ENCODE peak calls at places on chromosomes 3 and 15, in six cellular contexts. One of them, this sample, is unnamed.

GRCh38 chr3:27311400-27311799 is 57.8 kb downstream of the NEK10 start:
- DNase-seq in A172: peak
- DNase-seq in RWPE1: peak
- DNase-seq in amniotic stem cell: peak
- DNase-seq in nephron progenitor cell: no peak
- DNase-seq in left cardiac atrium: no peak
- DNase-seq in this sample: peak

GRCh38 chr3:14369675-14370669 is 32.4 kb upstream of the SLC6A6 start:
- DNase-seq in A172: peak
- DNase-seq in RWPE1: no peak
- DNase-seq in amniotic stem cell: no peak
- DNase-seq in nephron progenitor cell: no peak
- DNase-seq in left cardiac atrium: peak
- DNase-seq in this sample: no peak

GRCh38 chr3:127000128-127000527 is 17.2 kb downstream of the PLXNA1 start:
- DNase-seq in A172: no peak
- DNase-seq in RWPE1: no peak
- DNase-seq in amniotic stem cell: no peak
- DNase-seq in nephron progenitor cell: no peak
- DNase-seq in left cardiac atrium: no peak
- DNase-seq in this sample: no peak

GRCh38 chr3:110881069-110881468 is 190.5 kb upstream of the NECTIN3 start:
- DNase-seq in A172: peak
- DNase-seq in RWPE1: peak
- DNase-seq in amniotic stem cell: no peak
- DNase-seq in nephron progenitor cell: no peak
- DNase-seq in left cardiac atrium: peak
- DNase-seq in this sample: no peak

GRCh38 chr3:46910166-46910760 is 32.7 kb downstream of the PTH1R start:
- DNase-seq in A172: no peak
- DNase-seq in RWPE1: no peak
- DNase-seq in amniotic stem cell: no peak
- DNase-seq in nephron progenitor cell: no peak
- DNase-seq in left cardiac atrium: peak
- DNase-seq in this sample: no peak

GRCh38 chr3:110397115-110397514 is 674.5 kb upstream of the NECTIN3 start:
- DNase-seq in A172: no peak
- DNase-seq in RWPE1: no peak
- DNase-seq in amniotic stem cell: no peak
- DNase-seq in nephron progenitor cell: no peak
- DNase-seq in left cardiac atrium: no peak
- DNase-seq in this sample: no peak

GRCh38 chr15:74136584-74137543 is 6.5 kb downstream of the ISLR2 start:
- DNase-seq in A172: peak
- DNase-seq in RWPE1: no peak
- DNase-seq in amniotic stem cell: no peak
- DNase-seq in nephron progenitor cell: no peak
- DNase-seq in left cardiac atrium: peak
- DNase-seq in this sample: no peak

GRCh38 chr3:58164199-58164879 is 46.4 kb downstream of the DNASE1L3 start:
- DNase-seq in A172: peak
- DNase-seq in RWPE1: no peak
- DNase-seq in amniotic stem cell: no peak
- DNase-seq in nephron progenitor cell: no peak
- DNase-seq in left cardiac atrium: peak
- DNase-seq in this sample: no peak

GRCh38 chr15:87609474-87609873 is 647.1 kb downstream of the NTRK3 start:
- DNase-seq in A172: peak
- DNase-seq in RWPE1: peak
- DNase-seq in amniotic stem cell: no peak
- DNase-seq in nephron progenitor cell: no peak
- DNase-seq in left cardiac atrium: no peak
- DNase-seq in this sample: peak

GRCh38 chr3:59451041-59451763 is 401.4 kb upstream of the CFAP20DC start:
- DNase-seq in A172: peak
- DNase-seq in RWPE1: peak
- DNase-seq in amniotic stem cell: no peak
- DNase-seq in nephron progenitor cell: no peak
- DNase-seq in left cardiac atrium: no peak
- DNase-seq in this sample: no peak

GRCh38 chr3:42263354-42264346 is 2.3 kb downstream of the CCK start:
- DNase-seq in A172: no peak
- DNase-seq in RWPE1: no peak
- DNase-seq in amniotic stem cell: no peak
- DNase-seq in nephron progenitor cell: peak
- DNase-seq in left cardiac atrium: no peak
- DNase-seq in this sample: no peak